ENCODE peak calls at places on chromosomes 7 and 10, in six cellular contexts. Y, O, K, A, U and M are unnamed samples.
A peak's percentile ranks its signal among the peaks of the same experiment; 100 is the strongest.

GRCh38 chr10:33947563-33947962 is 613.1 kb upstream of the NRP1 start:
- DNase-seq in U (no peak), O (no peak), K (no peak), A (no peak), Y (no peak), M (no peak)

GRCh38 chr10:34696423-34696822 is 118.7 kb downstream of the PARD3 start:
- DNase-seq in U (peak; percentile 61), A (no peak), Y (no peak), K (no peak), O (no peak), M (peak; percentile 75)

GRCh38 chr7:30238721-30239441 is 45.5 kb upstream of the ZNRF2 start:
- DNase-seq in O (no peak), U (peak; percentile 48), Y (no peak), A (no peak), K (peak; percentile 88), M (peak; percentile 15)

GRCh38 chr10:60704480-60704879 is 73.8 kb upstream of the CDK1 start:
- DNase-seq in K (no peak), U (no peak), O (no peak), Y (no peak), A (no peak), M (no peak)

GRCh38 chr7:110224643-110225042 is 866.3 kb upstream of the LRRN3 start:
- DNase-seq in Y (no peak), A (no peak), K (no peak), O (no peak), U (no peak), M (no peak)

GRCh38 chr7:41425926-41426325 is 277.0 kb downstream of the INHBA start:
- DNase-seq in Y (no peak), U (peak; percentile 67), O (no peak), K (no peak), A (no peak), M (peak; percentile 75)

GRCh38 chr7:43625453-43625852 is 42.5 kb downstream of the STK17A start:
- DNase-seq in U (no peak), A (no peak), O (peak; percentile 56), Y (no peak), K (no peak), M (no peak)

GRCh38 chr10:76337641-76338040 is 906.2 kb downstream of the LRMDA start:
- DNase-seq in K (no peak), U (peak; percentile 39), A (peak; percentile 52), Y (no peak), O (no peak), M (peak; percentile 75)

GRCh38 chr7:153835104-153835503 is 217.1 kb upstream of the DPP6 start:
- DNase-seq in Y (no peak), U (no peak), O (no peak), A (no peak), K (no peak), M (no peak)

DNA sequence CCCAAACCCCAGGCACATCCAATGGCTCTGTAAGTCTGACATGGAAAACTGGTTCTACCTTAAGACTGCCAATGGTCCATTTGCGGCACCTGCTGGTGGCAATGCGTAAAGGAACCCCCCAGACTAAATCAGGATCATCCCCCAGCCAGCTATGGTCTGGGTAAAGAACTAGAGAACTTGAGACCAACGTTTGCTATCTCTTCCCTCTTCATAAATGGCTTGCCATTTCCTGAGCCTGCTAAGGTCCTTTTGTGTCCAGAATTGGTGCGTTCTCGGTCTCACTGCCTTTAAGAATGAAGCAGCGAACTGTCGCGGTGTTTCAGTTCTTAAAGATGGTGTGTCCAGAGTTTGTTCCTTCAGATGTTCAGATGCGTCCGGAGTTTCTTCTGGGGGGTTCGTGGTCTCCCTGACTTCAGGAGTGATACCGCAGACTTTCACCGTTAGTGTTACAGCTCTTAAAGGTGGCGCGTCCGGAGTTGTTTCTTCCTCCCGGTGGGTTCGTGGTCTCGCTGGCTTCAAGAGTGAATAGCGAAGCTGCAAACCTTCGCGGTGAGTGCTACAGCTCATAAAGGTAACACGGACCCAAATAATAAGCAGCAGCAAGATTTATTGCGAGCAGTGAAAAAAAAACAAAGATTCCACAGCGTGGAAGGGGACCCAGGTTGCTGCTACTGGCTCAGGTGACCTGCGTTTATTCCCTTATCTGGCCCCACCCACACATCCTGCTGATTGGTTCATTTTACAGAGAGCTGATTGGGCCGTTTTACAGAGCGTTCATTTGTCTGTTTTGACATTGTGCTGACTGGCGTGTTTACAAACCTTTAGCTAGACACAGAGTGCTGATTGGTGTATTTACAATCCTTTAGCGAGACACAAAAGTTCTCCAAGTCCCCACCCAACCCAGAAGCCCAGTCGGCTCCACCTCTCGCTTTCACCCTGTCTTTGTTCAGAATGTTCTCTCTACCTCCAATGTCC is 95.4 kb downstream of the ELMO1 start:
- DNase-seq in K (no peak), U (no peak), O (peak; percentile 64), A (no peak), Y (no peak), M (no peak)
- TF ChIP-seq CTCF in K (peak; percentile 29), U (no peak), O (peak; percentile 89), A (no peak), Y (peak; percentile 32), M (no peak)

GRCh38 chr10:6958254-6958653 is 378.2 kb upstream of the PRKCQ start:
- DNase-seq in Y (no peak), A (no peak), O (no peak), U (no peak), K (no peak), M (no peak)
- TF ChIP-seq CTCF in Y (no peak), A (no peak), O (no peak), U (no peak), K (no peak), M (no peak)

DNA sequence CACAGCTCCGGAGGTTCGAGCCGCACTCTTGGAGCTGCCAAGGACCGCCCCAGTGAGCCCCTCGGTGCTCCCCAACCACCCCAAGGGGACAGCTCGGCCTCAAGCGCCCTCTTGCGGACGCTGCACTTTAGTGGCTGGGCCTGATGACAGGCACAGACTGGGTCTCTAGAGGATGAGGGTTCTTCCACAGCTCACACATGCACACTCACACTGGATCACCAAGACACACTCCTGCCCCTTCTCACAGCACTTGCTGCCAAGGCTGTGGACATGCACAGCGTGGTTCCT is 2.1 kb downstream of the RET start:
- DNase-seq in Y (peak; percentile 50), O (peak; percentile 16), K (no peak), U (peak; percentile 14), A (no peak), M (no peak)
- TF ChIP-seq CTCF in Y (peak; percentile 60), O (no peak), K (no peak), U (peak; percentile 54), A (peak; percentile 53), M (peak; percentile 77)

DNA sequence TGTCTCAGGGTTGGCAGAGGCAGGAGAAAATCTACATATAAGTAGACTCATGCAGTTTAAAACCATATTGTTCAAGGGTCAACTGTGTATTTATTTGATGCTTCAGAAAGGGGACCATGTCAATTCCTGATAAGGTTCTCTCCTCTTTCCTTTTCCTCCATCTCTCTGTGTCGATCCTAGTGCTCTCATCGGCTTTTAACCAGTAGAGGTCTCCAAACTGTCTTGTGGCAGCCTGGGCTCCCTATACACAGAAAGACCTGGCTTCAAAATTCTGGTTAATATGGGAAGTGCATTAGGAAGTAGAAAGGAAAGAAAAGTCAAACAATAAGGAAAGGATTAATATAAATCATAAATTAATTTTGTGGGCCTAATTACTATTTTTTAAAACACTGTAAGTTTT is 304.4 kb upstream of the C7orf33 start:
- DNase-seq in O (no peak), A (no peak), K (no peak), U (no peak), Y (no peak), M (no peak)
- TF ChIP-seq CTCF in O (no peak), A (no peak), K (no peak), U (peak; percentile 28), Y (peak; percentile 65), M (no peak)